ENCODE peak calls at places on chromosome 18, in four cellular contexts. One of them, this sample, is unnamed.
A peak's percentile ranks its signal among the peaks of the same experiment; 100 is the strongest.

GRCh38 chr18:75455249-75456183 is 28.0 kb upstream of the SMIM21 start:
- DNase-seq in RWPE1: no peak
- DNase-seq in HS-5: no peak
- DNase-seq in left lobe of liver: no peak
- DNase-seq in this sample: no peak

GRCh38 chr18:62037989-62038778 is 145.4 kb upstream of the RNF152 start:
- DNase-seq in HS-5: no peak
- DNase-seq in RWPE1: no peak
- DNase-seq in left lobe of liver: no peak
- DNase-seq in this sample: no peak

GRCh38 chr18:46301571-46301970 is 197.4 kb downstream of the HAUS1 start:
- DNase-seq in RWPE1: no peak
- DNase-seq in HS-5: no peak
- DNase-seq in left lobe of liver: no peak
- DNase-seq in this sample: no peak

GRCh38 chr18:39667905-39668304 is 2102.3 kb upstream of the CELF4 start:
- DNase-seq in HS-5: no peak
- DNase-seq in RWPE1: no peak
- DNase-seq in left lobe of liver: no peak
- DNase-seq in this sample: no peak

GRCh38 chr18:62999392-62999791 is 284.1 kb downstream of the PHLPP1 start:
- DNase-seq in left lobe of liver: peak; percentile 79
- DNase-seq in RWPE1: no peak
- DNase-seq in HS-5: no peak
- DNase-seq in this sample: peak; percentile 83

GRCh38 chr18:38539373-38539772 is 973.8 kb upstream of the CELF4 start:
- DNase-seq in left lobe of liver: no peak
- DNase-seq in HS-5: no peak
- DNase-seq in RWPE1: no peak
- DNase-seq in this sample: no peak

GRCh38 chr18:41939326-41939725 is 15.7 kb upstream of the PIK3C3 start:
- DNase-seq in RWPE1: no peak
- DNase-seq in left lobe of liver: no peak
- DNase-seq in HS-5: no peak
- DNase-seq in this sample: no peak

GRCh38 chr18:7221424-7222155 is 9.3 kb upstream of the LRRC30 start:
- DNase-seq in left lobe of liver: no peak
- DNase-seq in RWPE1: peak; percentile 54
- DNase-seq in HS-5: peak; percentile 9
- DNase-seq in this sample: peak; percentile 48

GRCh38 chr18:48676756-48677368 is 138.0 kb downstream of the CTIF start:
- DNase-seq in left lobe of liver: no peak
- DNase-seq in RWPE1: peak; percentile 11
- DNase-seq in HS-5: no peak
- DNase-seq in this sample: no peak

GRCh38 chr18:75502286-75502685 is 74.8 kb upstream of the SMIM21 start:
- DNase-seq in HS-5: no peak
- DNase-seq in RWPE1: no peak
- DNase-seq in left lobe of liver: no peak
- DNase-seq in this sample: no peak

GRCh38 chr18:51655327-51655698 is 457.8 kb upstream of the MEX3C start:
- DNase-seq in RWPE1: peak; percentile 1
- DNase-seq in left lobe of liver: no peak
- DNase-seq in HS-5: no peak
- DNase-seq in this sample: no peak

GRCh38 chr18:78293940-78294401 is 685.6 kb upstream of the SALL3 start:
- DNase-seq in left lobe of liver: no peak
- DNase-seq in RWPE1: no peak
- DNase-seq in HS-5: no peak
- DNase-seq in this sample: no peak

GRCh38 chr18:54119524-54120019 is 104.9 kb downstream of the MBD2 start:
- DNase-seq in left lobe of liver: no peak
- DNase-seq in RWPE1: peak; percentile 20
- DNase-seq in HS-5: peak; percentile 39
- DNase-seq in this sample: peak; percentile 24

GRCh38 chr18:79530821-79531220 is 135.1 kb downstream of the NFATC1 start:
- DNase-seq in RWPE1: no peak
- DNase-seq in HS-5: no peak
- DNase-seq in left lobe of liver: no peak
- DNase-seq in this sample: no peak

GRCh38 chr18:45954070-45954712 is 12.9 kb downstream of the EPG5 start:
- DNase-seq in RWPE1: peak; percentile 64
- DNase-seq in HS-5: peak; percentile 79
- DNase-seq in left lobe of liver: no peak
- DNase-seq in this sample: no peak

GRCh38 chr18:50195689-50196088 is 742 bp upstream of the MYO5B start:
- DNase-seq in RWPE1: no peak
- DNase-seq in left lobe of liver: no peak
- DNase-seq in HS-5: no peak
- DNase-seq in this sample: no peak

This sample was measured in retinal pigment epithelial cell.